ENCODE peak calls at places on chromosomes 13 and 19, in six cellular contexts. W is left lung, X is testis, Y is OCI-LY7, T is pancreas, D is choroid plexus epithelial cell. L is an unnamed sample.

GRCh38 chr19:48490980-48491792 is 20.4 kb downstream of the LMTK3 start:
- DNase-seq in X (no peak), W (no peak), T (peak), Y (peak), D (peak), L (peak)

GRCh38 chr19:7869453-7869909 is 4.7 kb downstream of the PRR36 start:
- DNase-seq in D (peak), W (peak), Y (peak), X (peak), T (peak), L (peak)

GRCh38 chr13:57740719-57741118 is 109.2 kb downstream of the PCDH17 start:
- DNase-seq in W (no peak), D (no peak), X (no peak), T (no peak), Y (no peak), L (no peak)

GRCh38 chr13:26605845-26606244 is 48.4 kb downstream of the WASF3 start:
- DNase-seq in T (no peak), D (peak), Y (peak), X (peak), W (no peak), L (no peak)

GRCh38 chr19:15701757-15702589 is 25.9 kb upstream of the OR10H2 start:
- DNase-seq in W (no peak), T (no peak), Y (no peak), D (no peak), X (no peak), L (no peak)

GRCh38 chr13:107461751-107462150 is 753.6 kb downstream of the LIG4 start:
- DNase-seq in Y (no peak), X (no peak), W (no peak), T (no peak), D (peak), L (no peak)

GRCh38 chr13:62119739-62120700 is 704.4 kb upstream of the PCDH20 start:
- DNase-seq in D (peak), W (no peak), X (no peak), Y (peak), T (no peak), L (no peak)

GRCh38 chr13:29369060-29369743 is 226.3 kb downstream of the SLC7A1 start:
- DNase-seq in Y (peak), T (no peak), W (no peak), D (peak), X (no peak), L (no peak)

GRCh38 chr13:99311137-99311536 is 3.9 kb upstream of the GPR183 start:
- DNase-seq in T (no peak), Y (no peak), W (no peak), D (no peak), X (no peak), L (no peak)

GRCh38 chr13:106178816-106179215 is 356.6 kb downstream of the EFNB2 start:
- DNase-seq in T (no peak), X (no peak), Y (no peak), W (no peak), D (peak), L (no peak)

GRCh38 chr19:35117791-35118190 is 2.2 kb downstream of the FXYD3 start:
- DNase-seq in Y (no peak), W (no peak), T (no peak), D (no peak), X (no peak), L (no peak)

GRCh38 chr13:76980075-76980718 is 11.7 kb upstream of the CLN5 start:
- DNase-seq in W (peak), D (peak), Y (peak), T (peak), X (peak), L (peak)

GRCh38 chr19:33388231-33388816 is 14.8 kb downstream of the CEBPG start:
- DNase-seq in D (no peak), X (no peak), Y (no peak), W (no peak), T (no peak), L (peak)

GRCh38 chr13:43058318-43058674 is 34.9 kb downstream of the DNAJC15 start:
- DNase-seq in X (no peak), T (no peak), Y (no peak), D (peak), W (no peak), L (peak)

GRCh38 chr13:104357174-104357573 is 1291.0 kb upstream of the SLC10A2 start:
- DNase-seq in Y (no peak), X (no peak), T (no peak), W (no peak), D (peak), L (no peak)

GRCh38 chr13:53250272-53250875 is 221.8 kb downstream of the OLFM4 start:
- DNase-seq in W (no peak), X (peak), Y (peak), D (peak), T (peak), L (no peak)

GRCh38 chr19:854549-854948 is 2.4 kb downstream of the ELANE start:
- DNase-seq in D (no peak), T (no peak), Y (no peak), X (no peak), W (no peak), L (no peak)

DNA sequence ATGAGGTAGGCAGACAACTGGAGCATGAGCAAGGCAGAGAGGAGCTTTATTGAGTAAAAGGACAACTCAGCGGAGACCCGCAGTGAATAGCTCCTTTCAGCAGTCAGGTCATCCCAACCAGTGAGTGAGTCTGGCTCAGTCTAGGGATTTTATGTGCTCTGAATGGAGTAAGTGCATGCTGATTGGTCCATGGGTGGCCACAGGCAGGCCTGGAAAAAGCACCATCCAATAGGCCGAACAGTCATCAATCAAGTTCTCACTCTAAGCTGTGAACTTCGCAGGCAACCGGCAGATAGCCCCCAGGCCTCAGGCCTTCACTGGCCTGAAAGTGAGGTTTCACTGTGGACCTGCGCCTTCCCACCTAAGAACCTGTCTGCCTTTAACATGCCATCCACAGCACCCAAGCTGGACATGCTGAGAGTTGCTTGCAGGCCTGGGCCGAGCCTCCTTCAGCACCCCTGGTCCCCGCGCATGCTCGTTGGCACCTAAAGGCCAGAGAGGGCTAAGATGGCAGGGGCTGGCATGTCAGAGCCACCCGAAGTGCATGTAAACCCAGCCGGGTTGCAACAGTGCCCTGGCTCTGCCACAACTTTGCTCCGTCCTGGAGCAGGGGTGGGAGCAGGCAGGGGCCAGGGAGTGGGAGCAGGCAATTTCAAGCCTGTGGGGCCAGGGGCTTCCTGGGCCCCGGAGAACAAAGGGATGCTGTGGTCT is 698.7 kb downstream of the SLITRK1 start:
- DNase-seq in X (peak), D (no peak), T (no peak), W (no peak), Y (no peak), L (no peak)
- TF ChIP-seq CTCF in X (no peak), D (no peak), T (no peak), W (no peak), Y (no peak), L (no peak)

GRCh38 chr19:50703915-50704548 is 15.6 kb downstream of the SHANK1 start:
- DNase-seq in X (peak), Y (no peak), D (no peak), W (no peak), T (no peak), L (no peak)
- TF ChIP-seq CTCF in X (no peak), Y (no peak), D (no peak), W (no peak), T (no peak), L (peak)

GRCh38 chr13:75364131-75364713 is 117.7 kb downstream of the TBC1D4 start:
- DNase-seq in T (no peak), Y (no peak), D (no peak), X (no peak), W (no peak), L (no peak)
- TF ChIP-seq CTCF in T (no peak), Y (no peak), D (peak), X (no peak), W (no peak), L (no peak)

GRCh38 chr13:110240943-110241342 is 66.0 kb downstream of the COL4A1 start:
- DNase-seq in Y (no peak), W (no peak), X (no peak), T (no peak), D (no peak), L (no peak)

GRCh38 chr13:110242615-110243014 is 64.3 kb downstream of the COL4A1 start:
- DNase-seq in T (no peak), Y (no peak), D (no peak), X (no peak), W (no peak), L (no peak)

GRCh38 chr13:110239280-110240120 is 67.5 kb downstream of the COL4A1 start:
- DNase-seq in Y (no peak), D (peak), X (no peak), T (no peak), W (no peak), L (no peak)

GRCh38 chr13:110238795-110239194 is 68.2 kb downstream of the COL4A1 start:
- DNase-seq in D (peak), Y (no peak), W (no peak), X (peak), T (no peak), L (no peak)

DNA sequence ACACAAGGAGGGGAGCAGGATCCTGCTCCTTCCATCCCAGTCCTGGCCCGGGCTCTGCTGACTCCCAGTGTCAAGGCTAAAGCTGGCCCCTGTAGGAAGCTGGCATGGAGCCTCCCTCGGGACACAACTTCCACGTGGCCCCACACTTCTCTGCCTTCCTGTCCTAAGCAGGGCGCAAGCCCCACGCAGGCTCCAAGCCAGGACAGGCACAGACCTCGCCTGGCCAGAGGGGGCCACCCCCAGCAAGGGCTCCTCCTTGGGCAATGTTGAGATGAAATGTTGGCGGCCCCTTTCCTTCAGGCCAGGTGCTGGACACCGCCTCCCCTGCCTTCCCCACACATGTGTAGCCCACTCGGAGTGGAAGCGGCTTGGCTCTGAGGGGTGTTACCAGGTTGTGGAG is 66.6 kb downstream of the COL4A1 start:
- DNase-seq in Y (no peak), X (no peak), W (no peak), T (no peak), D (no peak), L (no peak)
- TF ChIP-seq CTCF in Y (no peak), X (no peak), W (no peak), T (no peak), D (no peak), L (no peak)

GRCh38 chr13:35478384-35479222 is 2.1 kb upstream of the MAB21L1 start:
- DNase-seq in W (no peak), D (no peak), T (no peak), Y (no peak), X (no peak), L (no peak)
- TF ChIP-seq CTCF in W (no peak), D (no peak), T (no peak), Y (no peak), X (no peak), L (no peak)

DNA sequence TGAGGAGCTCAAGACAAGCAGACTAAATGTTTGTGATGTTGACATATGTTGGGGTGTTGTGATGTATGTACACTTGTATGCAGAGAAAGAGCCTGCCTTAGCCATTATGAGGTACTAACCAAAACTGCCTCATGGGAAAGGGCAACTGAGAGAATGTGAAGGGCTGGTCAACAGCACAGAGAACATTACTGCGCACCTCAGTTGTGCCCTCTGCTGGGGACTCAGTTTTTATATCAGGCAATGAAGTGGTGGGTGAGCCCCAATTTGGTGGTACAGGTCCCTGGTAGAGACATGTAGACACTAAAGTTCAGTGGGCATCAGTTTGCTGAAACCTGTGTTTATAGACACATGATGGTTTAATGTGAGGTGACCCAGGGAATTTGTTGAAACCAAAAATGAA is 286.9 kb downstream of the DCT start:
- DNase-seq in X (peak), D (peak), Y (peak), W (no peak), T (no peak), L (no peak)
- TF ChIP-seq CTCF in X (peak), D (peak), Y (peak), W (no peak), T (no peak), L (peak)

DNA sequence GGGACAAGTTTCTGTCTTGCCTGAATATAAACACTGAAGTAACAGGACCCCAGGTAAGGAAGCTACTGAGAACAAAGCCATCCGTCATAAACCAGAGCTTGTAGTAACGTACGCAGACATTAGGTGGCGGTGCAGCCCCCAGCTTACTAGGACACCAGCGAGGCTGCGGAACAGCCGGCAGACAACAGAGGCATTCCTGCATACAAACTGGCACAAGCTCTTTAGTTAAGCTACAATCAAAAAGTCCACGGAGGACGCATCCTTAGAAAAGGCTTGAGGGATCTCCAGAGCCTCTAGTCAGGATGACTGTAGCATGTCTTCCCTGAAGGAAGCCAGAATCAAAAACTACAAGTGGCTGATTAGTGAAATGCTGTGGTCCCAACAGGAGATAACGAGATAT is 26.2 kb downstream of the ZNF160 start:
- DNase-seq in D (peak), T (peak), W (no peak), Y (peak), X (peak), L (no peak)
- TF ChIP-seq CTCF in D (peak), T (peak), W (peak), Y (peak), X (peak), L (no peak)

GRCh38 chr19:30664358-30665058 is 292.3 kb downstream of the ZNF536 start:
- DNase-seq in D (peak), T (peak), W (no peak), X (peak), Y (peak), L (no peak)
- TF ChIP-seq CTCF in D (peak), T (no peak), W (no peak), X (peak), Y (peak), L (peak)

GRCh38 chr19:6020166-6020967 is 42.4 kb upstream of the RANBP3 start:
- DNase-seq in W (peak), X (no peak), Y (no peak), D (peak), T (no peak), L (no peak)

GRCh38 chr19:6021878-6022569 is 44.1 kb upstream of the RANBP3 start:
- DNase-seq in W (peak), T (peak), X (peak), D (peak), Y (peak), L (no peak)

GRCh38 chr19:6023085-6023682 is 45.2 kb upstream of the RANBP3 start:
- DNase-seq in W (peak), D (peak), X (peak), T (no peak), Y (no peak), L (no peak)

GRCh38 chr19:6022570-6023049 is 44.7 kb upstream of the RANBP3 start:
- DNase-seq in T (no peak), D (no peak), Y (no peak), X (no peak), W (no peak), L (no peak)

GRCh38 chr19:6020972-6021805 is 43.2 kb upstream of the RANBP3 start:
- DNase-seq in D (no peak), Y (no peak), W (peak), X (no peak), T (no peak), L (no peak)
- TF ChIP-seq CTCF in D (peak), Y (no peak), W (no peak), X (peak), T (no peak), L (no peak)

GRCh38 chr13:38908574-38908973 is 82.1 kb downstream of the STOML3 start:
- DNase-seq in W (no peak), D (no peak), T (no peak), Y (no peak), X (no peak), L (no peak)

GRCh38 chr13:38914070-38914469 is 76.6 kb downstream of the STOML3 start:
- DNase-seq in X (no peak), Y (no peak), W (no peak), D (no peak), T (no peak), L (no peak)
- TF ChIP-seq CTCF in X (no peak), Y (no peak), W (no peak), D (no peak), T (no peak), L (no peak)

L was measured in RWPE2.